ENCODE peak calls at places on chromosome 20, in four cellular contexts. One of them, this sample, is unnamed.

GRCh38 chr20:60137657-60138245 is 179.5 kb downstream of the CDH26 start:
- DNase-seq in K562: peak
- DNase-seq in HepG2: no peak
- DNase-seq in WTC11: peak
- DNase-seq in this sample: peak

GRCh38 chr20:50794181-50794845 is 548 bp upstream of the BCAS4 start:
- DNase-seq in K562: no peak
- DNase-seq in HepG2: no peak
- DNase-seq in WTC11: peak
- DNase-seq in this sample: no peak

GRCh38 chr20:18628330-18628941 is 40.6 kb downstream of the DTD1 start:
- DNase-seq in K562: peak
- DNase-seq in HepG2: peak
- DNase-seq in WTC11: peak
- DNase-seq in this sample: peak

GRCh38 chr20:25361287-25361683 is 29.4 kb downstream of the ABHD12 start:
- DNase-seq in WTC11: no peak
- DNase-seq in HepG2: peak
- DNase-seq in K562: no peak
- DNase-seq in this sample: peak

GRCh38 chr20:58407966-58408557 is 19.0 kb downstream of the VAPB start:
- DNase-seq in WTC11: no peak
- DNase-seq in K562: no peak
- DNase-seq in HepG2: no peak
- DNase-seq in this sample: no peak

GRCh38 chr20:32207211-32207625 is 325 bp downstream of the PLAGL2 start:
- DNase-seq in WTC11: peak
- DNase-seq in HepG2: no peak
- DNase-seq in K562: peak
- DNase-seq in this sample: peak

GRCh38 chr20:3227511-3227910 is 11.5 kb downstream of the SLC4A11 start:
- DNase-seq in WTC11: no peak
- DNase-seq in HepG2: no peak
- DNase-seq in K562: no peak
- DNase-seq in this sample: no peak

GRCh38 chr20:56439784-56440291 is 27.8 kb downstream of the CASS4 start:
- DNase-seq in HepG2: no peak
- DNase-seq in WTC11: no peak
- DNase-seq in K562: no peak
- DNase-seq in this sample: no peak

GRCh38 chr20:58760881-58761280 is 68.3 kb downstream of the NPEPL1 start:
- DNase-seq in WTC11: no peak
- DNase-seq in K562: no peak
- DNase-seq in HepG2: no peak
- DNase-seq in this sample: no peak

GRCh38 chr20:6993526-6993925 is 226.0 kb downstream of the BMP2 start:
- DNase-seq in WTC11: no peak
- DNase-seq in K562: no peak
- DNase-seq in HepG2: no peak
- DNase-seq in this sample: no peak

GRCh38 chr20:8646026-8646425 is 422.9 kb upstream of the PLCB4 start:
- DNase-seq in K562: no peak
- DNase-seq in WTC11: no peak
- DNase-seq in HepG2: no peak
- DNase-seq in this sample: no peak

GRCh38 chr20:35478804-35479472 is 23.5 kb downstream of the CEP250 start:
- DNase-seq in K562: peak
- DNase-seq in WTC11: peak
- DNase-seq in HepG2: peak
- DNase-seq in this sample: no peak

GRCh38 chr20:45685896-45686295 is 15.9 kb upstream of the WFDC11 start:
- DNase-seq in HepG2: no peak
- DNase-seq in K562: peak
- DNase-seq in WTC11: peak
- DNase-seq in this sample: peak
- TF ChIP-seq NR3C1 in HepG2: no peak
- TF ChIP-seq NR3C1 in K562: no peak
- TF ChIP-seq NR3C1 in WTC11: no peak
- TF ChIP-seq NR3C1 in this sample: no peak

DNA sequence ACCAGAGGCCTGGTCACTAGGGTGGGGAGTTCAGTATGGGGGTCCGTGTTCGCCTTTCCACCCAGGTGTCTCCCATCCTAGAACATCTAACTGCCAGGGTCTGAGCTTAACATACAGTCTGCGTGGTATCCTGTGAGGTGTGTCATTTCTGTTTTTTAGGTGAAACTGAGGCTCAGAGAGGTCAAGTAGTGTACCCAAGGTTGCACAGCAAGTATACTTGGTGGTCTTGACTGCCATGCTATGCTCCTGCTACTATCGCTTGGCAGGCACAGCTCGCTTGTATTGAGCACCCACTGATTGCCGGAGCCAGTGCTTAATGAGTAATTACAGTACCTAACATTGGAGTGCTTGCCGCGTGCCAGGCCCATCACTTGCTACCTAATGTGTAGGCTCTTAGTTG is 26.2 kb downstream of the GTSF1L start:
- DNase-seq in WTC11: no peak
- DNase-seq in HepG2: no peak
- DNase-seq in K562: no peak
- DNase-seq in this sample: no peak
- TF ChIP-seq NR3C1 in WTC11: no peak
- TF ChIP-seq NR3C1 in HepG2: no peak
- TF ChIP-seq NR3C1 in K562: no peak
- TF ChIP-seq NR3C1 in this sample: no peak

DNA sequence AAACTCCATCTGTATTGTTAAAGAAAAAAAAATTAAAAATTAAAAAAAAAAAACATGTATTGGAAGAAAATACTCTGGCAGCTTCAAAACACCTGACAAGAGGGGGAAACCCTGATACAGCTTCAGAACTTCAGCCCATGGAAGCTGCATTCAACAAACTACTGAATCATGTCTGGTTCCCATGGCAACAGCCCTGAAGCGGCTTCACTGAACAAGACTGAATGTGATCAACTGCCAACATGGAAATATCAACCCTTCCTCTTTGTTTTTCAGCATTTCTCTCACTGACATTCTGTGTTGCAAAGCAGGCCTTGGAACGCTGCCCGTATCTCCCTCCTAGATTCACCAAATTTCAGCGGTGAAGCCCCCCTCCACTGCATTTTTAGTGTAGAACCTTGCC is 91.3 kb upstream of the SHLD1 start:
- DNase-seq in K562: peak
- DNase-seq in HepG2: peak
- DNase-seq in WTC11: no peak
- DNase-seq in this sample: peak
- TF ChIP-seq NR3C1 in K562: no peak
- TF ChIP-seq NR3C1 in HepG2: no peak
- TF ChIP-seq NR3C1 in WTC11: no peak
- TF ChIP-seq NR3C1 in this sample: no peak

GRCh38 chr20:47362361-47363219 is 6.1 kb upstream of the ZMYND8 start:
- DNase-seq in WTC11: no peak
- DNase-seq in K562: no peak
- DNase-seq in HepG2: no peak
- DNase-seq in this sample: no peak
- TF ChIP-seq NR3C1 in WTC11: no peak
- TF ChIP-seq NR3C1 in K562: no peak
- TF ChIP-seq NR3C1 in HepG2: no peak
- TF ChIP-seq NR3C1 in this sample: no peak